ENCODE peak calls at places on chromosomes 1 and 21, in four cellular contexts. One of them, this sample, is unnamed. For H3K36me3, the result is how much of the 10 kb centered on the place peaks cover.

GRCh38 chr21:46665566-46665965 is 30.1 kb downstream of the PRMT2 start:
- DNase-seq in testis: no peak
- DNase-seq in uterus: no peak
- DNase-seq in heart left ventricle: no peak
- DNase-seq in this sample: no peak

GRCh38 chr1:160638540-160638857 is 8.3 kb downstream of the SLAMF1 start:
- DNase-seq in testis: no peak
- DNase-seq in uterus: no peak
- DNase-seq in heart left ventricle: no peak
- DNase-seq in this sample: no peak

GRCh38 chr21:45596704-45597318 is 46.7 kb upstream of the PCBP3 start:
- DNase-seq in testis: peak
- DNase-seq in uterus: peak
- DNase-seq in heart left ventricle: peak
- DNase-seq in this sample: peak

GRCh38 chr21:36211660-36212512 is 55.3 kb downstream of the DOP1B start:
- DNase-seq in testis: no peak
- DNase-seq in uterus: no peak
- DNase-seq in heart left ventricle: no peak
- DNase-seq in this sample: no peak

GRCh38 chr1:157157481-157158190 is 19.4 kb upstream of the ETV3 start:
- DNase-seq in testis: no peak
- DNase-seq in uterus: no peak
- DNase-seq in heart left ventricle: no peak
- DNase-seq in this sample: no peak

GRCh38 chr1:17874231-17874630 is 119.1 kb downstream of the ACTL8 start:
- DNase-seq in testis: no peak
- DNase-seq in uterus: no peak
- DNase-seq in heart left ventricle: no peak
- DNase-seq in this sample: no peak

GRCh38 chr1:162927421-162927820 is 66.4 kb upstream of the CCDC190 start:
- DNase-seq in testis: no peak
- DNase-seq in uterus: no peak
- DNase-seq in heart left ventricle: no peak
- DNase-seq in this sample: no peak

GRCh38 chr1:203860396-203860951 is 925 bp upstream of the SNRPE start:
- DNase-seq in testis: peak
- DNase-seq in uterus: peak
- DNase-seq in heart left ventricle: peak
- DNase-seq in this sample: peak

GRCh38 chr1:35505911-35506798 is 51.0 kb downstream of the KIAA0319L start:
- DNase-seq in testis: no peak
- DNase-seq in uterus: peak
- DNase-seq in heart left ventricle: no peak
- DNase-seq in this sample: peak

GRCh38 chr1:228006034-228006792 is 585 bp upstream of the WNT3A start:
- DNase-seq in testis: no peak
- DNase-seq in uterus: peak
- DNase-seq in heart left ventricle: no peak
- DNase-seq in this sample: no peak

GRCh38 chr1:189616893-189617292 is 860.8 kb downstream of the BRINP3 start:
- DNase-seq in testis: no peak
- DNase-seq in uterus: no peak
- DNase-seq in heart left ventricle: no peak
- DNase-seq in this sample: no peak

GRCh38 chr1:196308171-196308570 is 300.1 kb downstream of the KCNT2 start:
- DNase-seq in testis: no peak
- DNase-seq in uterus: no peak
- DNase-seq in heart left ventricle: no peak
- DNase-seq in this sample: no peak
- H3K36me3 ChIP-seq in testis: under half
- H3K36me3 ChIP-seq in uterus: under half
- H3K36me3 ChIP-seq in heart left ventricle: under half
- H3K36me3 ChIP-seq in this sample: under half

GRCh38 chr1:151510957-151511635 is at the start of gene CGN:
- DNase-seq in testis: peak
- DNase-seq in uterus: peak
- DNase-seq in heart left ventricle: peak
- DNase-seq in this sample: peak
- TF ChIP-seq POLR2A in testis: no peak
- TF ChIP-seq POLR2A in uterus: no peak
- TF ChIP-seq POLR2A in heart left ventricle: no peak
- TF ChIP-seq POLR2A in this sample: no peak

DNA sequence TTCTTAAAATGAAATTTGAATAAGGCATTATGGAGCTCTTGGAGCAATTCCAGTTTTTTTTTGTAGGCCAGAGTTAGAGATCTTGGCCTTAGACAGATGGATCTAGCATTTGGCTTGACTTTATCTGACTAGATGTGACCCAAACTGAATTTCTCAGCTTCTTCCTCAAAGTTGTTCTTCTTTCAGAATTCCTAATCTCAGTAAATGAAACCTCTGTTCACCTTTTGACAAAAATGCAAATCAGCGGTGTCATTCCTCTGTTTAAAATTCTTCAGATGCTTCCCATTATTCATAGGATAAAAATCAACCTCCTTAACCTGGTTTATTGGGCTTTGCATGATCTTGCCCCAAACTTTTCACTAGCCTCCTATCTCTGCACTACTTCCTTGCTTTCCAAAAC is 177.6 kb downstream of the RASAL2 start:
- DNase-seq in testis: no peak
- DNase-seq in uterus: no peak
- DNase-seq in heart left ventricle: no peak
- DNase-seq in this sample: no peak
- H3K27ac ChIP-seq in testis: no peak
- H3K27ac ChIP-seq in uterus: no peak
- H3K27ac ChIP-seq in heart left ventricle: peak
- H3K27ac ChIP-seq in this sample: no peak

GRCh38 chr1:1490633-1491230 is 19.2 kb downstream of the ATAD3B start:
- DNase-seq in testis: no peak
- DNase-seq in uterus: no peak
- DNase-seq in heart left ventricle: no peak
- DNase-seq in this sample: no peak

GRCh38 chr1:1491601-1492000 is 20.0 kb downstream of the ATAD3B start:
- DNase-seq in testis: no peak
- DNase-seq in uterus: no peak
- DNase-seq in heart left ventricle: no peak
- DNase-seq in this sample: no peak

GRCh38 chr1:1489231-1489630 is 17.7 kb downstream of the ATAD3B start:
- DNase-seq in testis: no peak
- DNase-seq in uterus: no peak
- DNase-seq in heart left ventricle: no peak
- DNase-seq in this sample: no peak

GRCh38 chr1:1487701-1488100 is 16.1 kb downstream of the ATAD3B start:
- DNase-seq in testis: no peak
- DNase-seq in uterus: no peak
- DNase-seq in heart left ventricle: no peak
- DNase-seq in this sample: no peak

DNA sequence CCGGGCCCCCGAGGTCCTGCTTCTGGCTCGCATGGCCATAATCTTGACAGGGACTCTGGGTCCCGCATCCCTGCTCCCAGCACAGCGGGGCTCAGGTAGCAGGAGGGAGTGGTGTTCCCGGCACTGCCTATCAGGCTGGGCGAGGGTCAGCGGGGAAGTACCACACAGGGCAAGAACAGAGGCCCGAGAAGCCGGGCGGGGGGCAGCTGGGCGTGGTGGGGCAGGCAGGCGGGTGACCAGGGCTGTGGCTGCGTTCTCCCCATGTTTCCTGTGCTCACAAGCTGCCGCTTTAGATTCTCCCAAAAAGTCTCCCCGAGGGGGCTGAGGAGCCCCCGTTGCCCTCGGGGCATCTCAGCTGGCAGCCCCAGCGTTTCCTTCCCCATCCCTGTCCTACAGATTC is 18.3 kb downstream of the ATAD3B start:
- DNase-seq in testis: no peak
- DNase-seq in uterus: no peak
- DNase-seq in heart left ventricle: no peak
- DNase-seq in this sample: no peak
- H3K36me3 ChIP-seq in testis: under half
- H3K36me3 ChIP-seq in uterus: under half
- H3K36me3 ChIP-seq in heart left ventricle: half or more
- H3K36me3 ChIP-seq in this sample: under half

DNA sequence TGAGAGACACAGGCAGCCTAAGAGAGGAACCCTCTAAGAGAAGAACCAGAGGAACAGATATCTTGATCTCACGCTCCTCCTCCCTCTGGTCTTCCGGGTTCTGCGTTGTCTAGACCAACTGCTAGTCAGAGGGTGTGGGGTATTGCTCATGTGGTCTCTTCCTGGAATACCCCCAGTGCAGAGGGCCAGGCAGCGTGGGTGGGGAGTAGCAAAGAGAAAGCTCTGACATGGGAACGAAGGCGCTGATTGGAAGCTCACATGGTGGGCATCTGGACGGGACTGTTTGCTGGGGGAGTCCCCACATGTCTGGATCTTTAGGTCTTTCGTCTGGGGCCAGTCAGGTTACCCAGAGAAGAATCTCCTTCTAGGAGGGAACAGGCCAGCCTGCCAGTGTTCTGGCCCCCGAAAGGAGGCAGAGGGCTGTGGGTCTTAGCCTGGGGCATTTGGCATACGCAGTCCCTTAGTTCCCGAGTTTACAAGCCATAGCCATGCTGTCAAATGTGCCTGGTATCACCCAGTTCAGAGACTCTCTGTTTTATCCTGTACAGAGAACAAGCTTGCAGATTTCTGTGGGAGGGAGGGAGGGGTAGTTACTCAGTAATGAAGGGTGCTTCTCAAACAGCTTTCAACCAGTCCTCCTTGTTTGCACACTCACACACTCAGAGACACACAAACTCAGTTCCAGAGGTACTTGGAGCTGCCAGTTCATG is 18.3 kb upstream of the IL6R start:
- DNase-seq in testis: no peak
- DNase-seq in uterus: no peak
- DNase-seq in heart left ventricle: no peak
- DNase-seq in this sample: no peak
- TF ChIP-seq POLR2A in testis: no peak
- TF ChIP-seq POLR2A in uterus: no peak
- TF ChIP-seq POLR2A in heart left ventricle: no peak
- TF ChIP-seq POLR2A in this sample: no peak

GRCh38 chr21:16377857-16378256 is 648.1 kb downstream of the USP25 start:
- DNase-seq in testis: no peak
- DNase-seq in uterus: no peak
- DNase-seq in heart left ventricle: no peak
- DNase-seq in this sample: no peak
- H3K27ac ChIP-seq in testis: peak
- H3K27ac ChIP-seq in uterus: peak
- H3K27ac ChIP-seq in heart left ventricle: peak
- H3K27ac ChIP-seq in this sample: no peak

DNA sequence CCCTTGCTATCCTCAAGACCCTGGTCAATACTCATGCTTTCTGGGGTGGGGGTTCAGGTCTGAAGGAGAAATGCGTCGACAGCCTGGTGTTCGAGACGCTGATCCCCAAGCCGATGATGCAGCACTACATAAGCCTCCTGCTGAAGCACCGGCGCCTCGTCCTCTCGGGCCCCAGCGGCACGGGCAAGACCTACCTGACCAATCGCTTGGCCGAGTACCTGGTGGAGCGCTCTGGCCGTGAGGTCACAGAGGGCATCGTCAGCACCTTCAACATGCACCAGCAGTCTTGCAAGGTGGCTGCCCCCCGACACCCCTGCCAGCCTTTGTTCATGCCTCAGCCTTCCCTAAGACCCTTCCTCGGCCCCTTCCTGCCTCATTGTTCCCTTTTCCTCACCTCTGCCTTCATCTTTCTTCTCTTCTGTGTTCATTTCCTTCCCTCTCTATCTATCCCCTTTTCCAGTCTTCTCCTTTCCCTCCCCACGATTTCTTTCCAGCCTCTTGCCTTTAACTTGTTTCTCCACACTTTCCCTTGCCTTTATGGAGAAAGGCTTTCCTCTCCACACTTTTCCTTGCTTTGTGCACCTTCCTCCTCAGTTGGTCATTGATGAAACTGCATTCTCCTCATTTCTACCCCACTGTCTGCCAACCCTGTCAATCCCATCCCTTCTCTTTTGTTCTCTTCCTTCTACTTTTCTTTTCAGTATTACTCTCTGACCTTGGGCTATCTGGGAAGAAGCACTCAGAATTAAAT is 18.3 kb upstream of the IPO9 start:
- DNase-seq in testis: no peak
- DNase-seq in uterus: no peak
- DNase-seq in heart left ventricle: no peak
- DNase-seq in this sample: no peak
- H3K36me3 ChIP-seq in testis: under half
- H3K36me3 ChIP-seq in uterus: under half
- H3K36me3 ChIP-seq in heart left ventricle: half or more
- H3K36me3 ChIP-seq in this sample: half or more

GRCh38 chr1:108048311-108049082 is 83.5 kb upstream of the VAV3 start:
- DNase-seq in testis: no peak
- DNase-seq in uterus: no peak
- DNase-seq in heart left ventricle: no peak
- DNase-seq in this sample: no peak
- TF ChIP-seq POLR2A in testis: no peak
- TF ChIP-seq POLR2A in uterus: no peak
- TF ChIP-seq POLR2A in heart left ventricle: no peak
- TF ChIP-seq POLR2A in this sample: no peak

DNA sequence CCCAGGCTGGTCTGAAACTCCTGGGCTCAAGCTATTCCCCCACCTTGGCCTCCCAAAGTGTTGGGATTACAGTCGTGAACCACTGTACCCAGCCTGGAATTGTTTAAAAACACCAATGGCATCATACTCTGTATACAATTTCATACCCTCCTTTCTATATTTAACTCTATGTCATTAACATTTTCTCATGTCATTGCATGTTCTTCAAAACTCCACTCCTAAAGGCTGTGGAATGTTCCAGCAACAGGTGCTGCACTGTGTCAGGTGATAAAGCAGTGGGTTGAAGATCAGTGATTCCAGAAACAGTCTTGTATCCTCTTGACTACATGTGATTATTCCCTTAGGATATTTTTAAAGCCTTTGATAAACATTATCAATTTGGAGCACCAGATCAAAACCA is 36.7 kb upstream of the GRHL3 start:
- DNase-seq in testis: no peak
- DNase-seq in uterus: no peak
- DNase-seq in heart left ventricle: no peak
- DNase-seq in this sample: no peak
- H3K27ac ChIP-seq in testis: no peak
- H3K27ac ChIP-seq in uterus: no peak
- H3K27ac ChIP-seq in heart left ventricle: no peak
- H3K27ac ChIP-seq in this sample: no peak

This sample was measured in adrenal gland.